ENCODE peak calls at places on chromosomes 2 and 18, in eight cellular contexts. E is C1 segment of cervical spinal cord, F is endothelial cell, R is cardiac fibroblast, I is HEK293T, Q is stromal cell of bone marrow, B is foreskin keratinocyte, N is coronary artery. L is an unnamed sample.

GRCh38 chr2:60706021-60706420 is 50.0 kb upstream of the PAPOLG start:
- DNase-seq in E (no peak), F (no peak), R (peak), I (no peak), Q (peak), B (peak), N (no peak), L (peak)

GRCh38 chr2:224584768-224585204 is 377 bp downstream of the CUL3 start:
- DNase-seq in E (no peak), F (peak), R (peak), I (peak), Q (no peak), B (no peak), N (peak), L (no peak)

GRCh38 chr2:188065386-188065785 is 226.3 kb upstream of the GULP1 start:
- DNase-seq in E (no peak), F (no peak), R (no peak), I (no peak), Q (no peak), B (no peak), N (no peak), L (no peak)

GRCh38 chr2:99864561-99865216 is 277.7 kb downstream of the AFF3 start:
- DNase-seq in E (no peak), F (no peak), R (peak), I (no peak), Q (peak), B (no peak), N (no peak), L (no peak)

GRCh38 chr2:18062892-18063291 is 184.4 kb downstream of the KCNS3 start:
- DNase-seq in E (no peak), F (no peak), R (no peak), I (no peak), Q (no peak), B (no peak), N (no peak), L (no peak)

GRCh38 chr2:160460333-160460731 is 33.3 kb downstream of the RBMS1 start:
- DNase-seq in E (no peak), F (no peak), R (no peak), I (no peak), Q (no peak), B (no peak), N (no peak), L (no peak)

GRCh38 chr2:215572341-215572848 is 136.5 kb upstream of the FN1 start:
- DNase-seq in E (no peak), F (no peak), R (no peak), I (no peak), Q (no peak), B (no peak), N (no peak), L (no peak)

GRCh38 chr2:102055346-102055975 is 63.7 kb downstream of the IL1R2 start:
- DNase-seq in E (no peak), F (no peak), R (peak), I (no peak), Q (peak), B (no peak), N (no peak), L (no peak)

GRCh38 chr2:233074106-233074505 is 14.0 kb downstream of the INPP5D start:
- DNase-seq in E (no peak), F (no peak), R (no peak), I (no peak), Q (no peak), B (no peak), N (peak), L (no peak)

GRCh38 chr2:182110326-182110725 is 124.7 kb downstream of the PPP1R1C start:
- DNase-seq in E (no peak), F (no peak), R (no peak), I (no peak), Q (no peak), B (no peak), N (no peak), L (no peak)

GRCh38 chr18:41992066-41992465 is 37.0 kb downstream of the PIK3C3 start:
- DNase-seq in E (no peak), F (no peak), R (no peak), I (no peak), Q (no peak), B (no peak), N (no peak), L (no peak)

GRCh38 chr18:10482985-10483949 is 28.8 kb downstream of the APCDD1 start:
- DNase-seq in E (no peak), F (no peak), R (no peak), I (no peak), Q (no peak), B (no peak), N (no peak), L (no peak)

GRCh38 chr2:29014811-29015414 is 33.8 kb downstream of the TOGARAM2 start:
- DNase-seq in E (no peak), F (no peak), R (peak), I (no peak), Q (peak), B (no peak), N (no peak), L (no peak)